ENCODE peak calls at places on chromosomes 3 and 15, in seven cellular contexts. One of them, this sample, is unnamed.

GRCh38 chr3:87900061-87900460 is 158.7 kb downstream of the CGGBP1 start:
- DNase-seq in stomach: no peak
- DNase-seq in esophagus muscularis mucosa: no peak
- DNase-seq in K562: no peak
- DNase-seq in suprapubic skin: no peak
- DNase-seq in sigmoid colon: no peak
- DNase-seq in transverse colon: no peak
- DNase-seq in this sample: no peak

GRCh38 chr15:56978898-56979662 is 60.6 kb downstream of the TCF12 start:
- DNase-seq in stomach: no peak
- DNase-seq in esophagus muscularis mucosa: no peak
- DNase-seq in K562: no peak
- DNase-seq in suprapubic skin: no peak
- DNase-seq in sigmoid colon: no peak
- DNase-seq in transverse colon: no peak
- DNase-seq in this sample: no peak

GRCh38 chr15:52682200-52682599 is 3.0 kb upstream of the ATOSA start:
- DNase-seq in stomach: no peak
- DNase-seq in esophagus muscularis mucosa: no peak
- DNase-seq in K562: no peak
- DNase-seq in suprapubic skin: no peak
- DNase-seq in sigmoid colon: no peak
- DNase-seq in transverse colon: no peak
- DNase-seq in this sample: no peak

GRCh38 chr3:172666181-172666872 is 44.5 kb downstream of the NCEH1 start:
- DNase-seq in stomach: no peak
- DNase-seq in esophagus muscularis mucosa: peak; percentile 81
- DNase-seq in K562: no peak
- DNase-seq in suprapubic skin: no peak
- DNase-seq in sigmoid colon: no peak
- DNase-seq in transverse colon: no peak
- DNase-seq in this sample: no peak

GRCh38 chr15:34664418-34664817 is 81.0 kb upstream of the GOLGA8B start:
- DNase-seq in stomach: no peak
- DNase-seq in esophagus muscularis mucosa: no peak
- DNase-seq in K562: no peak
- DNase-seq in suprapubic skin: no peak
- DNase-seq in sigmoid colon: no peak
- DNase-seq in transverse colon: no peak
- DNase-seq in this sample: no peak

GRCh38 chr3:99342374-99342773 is 296.0 kb upstream of the COL8A1 start:
- DNase-seq in stomach: no peak
- DNase-seq in esophagus muscularis mucosa: no peak
- DNase-seq in K562: no peak
- DNase-seq in suprapubic skin: no peak
- DNase-seq in sigmoid colon: no peak
- DNase-seq in transverse colon: no peak
- DNase-seq in this sample: no peak

GRCh38 chr3:113769551-113769950 is 22.7 kb downstream of the ATP6V1A start:
- DNase-seq in stomach: no peak
- DNase-seq in esophagus muscularis mucosa: no peak
- DNase-seq in K562: peak; percentile 9
- DNase-seq in suprapubic skin: no peak
- DNase-seq in sigmoid colon: no peak
- DNase-seq in transverse colon: no peak
- DNase-seq in this sample: no peak

GRCh38 chr15:89492934-89493631 is 3.3 kb downstream of the RHCG start:
- DNase-seq in stomach: no peak
- DNase-seq in esophagus muscularis mucosa: no peak
- DNase-seq in K562: no peak
- DNase-seq in suprapubic skin: peak; percentile 70
- DNase-seq in sigmoid colon: peak; percentile 50
- DNase-seq in transverse colon: no peak
- DNase-seq in this sample: no peak

GRCh38 chr15:41394924-41395323 is 7.4 kb downstream of the NDUFAF1 start:
- DNase-seq in stomach: no peak
- DNase-seq in esophagus muscularis mucosa: no peak
- DNase-seq in K562: no peak
- DNase-seq in suprapubic skin: no peak
- DNase-seq in sigmoid colon: no peak
- DNase-seq in transverse colon: no peak
- DNase-seq in this sample: no peak

GRCh38 chr15:52717924-52718323 is 38.7 kb upstream of the ATOSA start:
- DNase-seq in stomach: no peak
- DNase-seq in esophagus muscularis mucosa: peak; percentile 64
- DNase-seq in K562: no peak
- DNase-seq in suprapubic skin: no peak
- DNase-seq in sigmoid colon: no peak
- DNase-seq in transverse colon: no peak
- DNase-seq in this sample: no peak

GRCh38 chr3:47443611-47443995 is 32.1 kb downstream of the SCAP start:
- DNase-seq in stomach: peak; percentile 53
- DNase-seq in esophagus muscularis mucosa: no peak
- DNase-seq in K562: no peak
- DNase-seq in suprapubic skin: peak; percentile 63
- DNase-seq in sigmoid colon: no peak
- DNase-seq in transverse colon: peak; percentile 59
- DNase-seq in this sample: no peak

GRCh38 chr15:88956263-88956662 is 43.1 kb upstream of the MFGE8 start:
- DNase-seq in stomach: no peak
- DNase-seq in esophagus muscularis mucosa: no peak
- DNase-seq in K562: no peak
- DNase-seq in suprapubic skin: no peak
- DNase-seq in sigmoid colon: no peak
- DNase-seq in transverse colon: no peak
- DNase-seq in this sample: no peak

GRCh38 chr3:12890610-12891390 is 49.4 kb upstream of the RPL32 start:
- DNase-seq in stomach: no peak
- DNase-seq in esophagus muscularis mucosa: no peak
- DNase-seq in K562: no peak
- DNase-seq in suprapubic skin: no peak
- DNase-seq in sigmoid colon: no peak
- DNase-seq in transverse colon: no peak
- DNase-seq in this sample: no peak
- TF ChIP-seq CTCF in stomach: no peak
- TF ChIP-seq CTCF in esophagus muscularis mucosa: no peak
- TF ChIP-seq CTCF in K562: peak; percentile 83
- TF ChIP-seq CTCF in suprapubic skin: no peak
- TF ChIP-seq CTCF in sigmoid colon: no peak
- TF ChIP-seq CTCF in transverse colon: no peak
- TF ChIP-seq CTCF in this sample: no peak

DNA sequence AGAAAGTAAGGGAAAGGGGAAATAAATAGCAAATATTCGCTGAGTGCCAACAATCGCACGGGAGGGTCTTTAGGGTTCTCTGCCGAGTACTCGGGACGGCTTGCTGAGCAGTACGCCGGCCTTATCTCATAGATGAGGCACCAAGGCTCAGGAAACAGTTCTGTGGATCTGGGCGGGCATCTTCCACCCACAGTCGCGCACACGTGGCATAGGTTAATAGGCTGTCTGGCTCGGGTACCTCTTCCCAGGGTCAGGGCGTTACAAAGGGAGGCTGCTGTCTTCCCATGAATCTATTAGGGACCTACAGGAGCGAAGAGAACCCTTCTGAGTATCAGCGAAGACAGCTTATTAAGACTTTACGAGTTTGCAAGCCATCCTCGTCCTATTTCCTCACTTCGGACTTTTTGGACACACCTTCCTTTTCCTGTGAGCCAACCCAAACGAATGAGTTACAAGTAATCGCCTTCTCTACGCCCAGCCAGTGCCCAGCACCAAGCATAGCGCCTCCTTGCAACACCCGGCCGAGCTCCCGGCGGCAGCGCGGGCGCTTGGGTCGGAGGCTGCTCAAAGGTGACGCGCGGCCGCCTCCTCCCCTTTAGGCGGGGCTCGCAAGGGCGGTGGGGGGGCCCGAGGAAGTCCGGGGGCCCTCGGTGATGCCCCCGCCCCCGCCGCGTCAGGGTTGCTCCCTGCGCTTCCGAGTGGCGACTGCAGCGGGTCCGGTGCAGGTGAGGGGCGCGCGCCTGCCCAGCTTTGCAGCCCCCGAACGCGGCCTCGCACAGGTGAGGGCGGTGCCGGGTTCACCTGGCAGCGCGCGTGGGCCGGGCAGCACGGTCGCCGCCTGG is at the start of gene MCTP2:
- DNase-seq in stomach: peak; percentile 89
- DNase-seq in esophagus muscularis mucosa: no peak
- DNase-seq in K562: no peak
- DNase-seq in suprapubic skin: peak; percentile 89
- DNase-seq in sigmoid colon: peak; percentile 78
- DNase-seq in transverse colon: peak; percentile 93
- DNase-seq in this sample: peak; percentile 69
- TF ChIP-seq POLR2A in stomach: no peak
- TF ChIP-seq POLR2A in esophagus muscularis mucosa: no peak
- TF ChIP-seq POLR2A in K562: no peak
- TF ChIP-seq POLR2A in suprapubic skin: no peak
- TF ChIP-seq POLR2A in sigmoid colon: no peak
- TF ChIP-seq POLR2A in transverse colon: peak; percentile 81
- TF ChIP-seq POLR2A in this sample: no peak

GRCh38 chr3:129507181-129507831 is 21.1 kb upstream of the RHO start:
- DNase-seq in stomach: no peak
- DNase-seq in esophagus muscularis mucosa: no peak
- DNase-seq in K562: no peak
- DNase-seq in suprapubic skin: no peak
- DNase-seq in sigmoid colon: no peak
- DNase-seq in transverse colon: no peak
- DNase-seq in this sample: peak; percentile 63
- TF ChIP-seq POLR2AphosphoS5 in stomach: no peak
- TF ChIP-seq POLR2AphosphoS5 in esophagus muscularis mucosa: no peak
- TF ChIP-seq POLR2AphosphoS5 in K562: no peak
- TF ChIP-seq POLR2AphosphoS5 in suprapubic skin: no peak
- TF ChIP-seq POLR2AphosphoS5 in sigmoid colon: no peak
- TF ChIP-seq POLR2AphosphoS5 in transverse colon: no peak
- TF ChIP-seq POLR2AphosphoS5 in this sample: no peak

GRCh38 chr3:120077726-120078125 is 16.5 kb downstream of the GSK3B start:
- DNase-seq in stomach: no peak
- DNase-seq in esophagus muscularis mucosa: no peak
- DNase-seq in K562: no peak
- DNase-seq in suprapubic skin: no peak
- DNase-seq in sigmoid colon: no peak
- DNase-seq in transverse colon: no peak
- DNase-seq in this sample: no peak
- TF ChIP-seq CTCF in stomach: no peak
- TF ChIP-seq CTCF in esophagus muscularis mucosa: no peak
- TF ChIP-seq CTCF in K562: no peak
- TF ChIP-seq CTCF in suprapubic skin: no peak
- TF ChIP-seq CTCF in sigmoid colon: no peak
- TF ChIP-seq CTCF in transverse colon: no peak
- TF ChIP-seq CTCF in this sample: no peak

DNA sequence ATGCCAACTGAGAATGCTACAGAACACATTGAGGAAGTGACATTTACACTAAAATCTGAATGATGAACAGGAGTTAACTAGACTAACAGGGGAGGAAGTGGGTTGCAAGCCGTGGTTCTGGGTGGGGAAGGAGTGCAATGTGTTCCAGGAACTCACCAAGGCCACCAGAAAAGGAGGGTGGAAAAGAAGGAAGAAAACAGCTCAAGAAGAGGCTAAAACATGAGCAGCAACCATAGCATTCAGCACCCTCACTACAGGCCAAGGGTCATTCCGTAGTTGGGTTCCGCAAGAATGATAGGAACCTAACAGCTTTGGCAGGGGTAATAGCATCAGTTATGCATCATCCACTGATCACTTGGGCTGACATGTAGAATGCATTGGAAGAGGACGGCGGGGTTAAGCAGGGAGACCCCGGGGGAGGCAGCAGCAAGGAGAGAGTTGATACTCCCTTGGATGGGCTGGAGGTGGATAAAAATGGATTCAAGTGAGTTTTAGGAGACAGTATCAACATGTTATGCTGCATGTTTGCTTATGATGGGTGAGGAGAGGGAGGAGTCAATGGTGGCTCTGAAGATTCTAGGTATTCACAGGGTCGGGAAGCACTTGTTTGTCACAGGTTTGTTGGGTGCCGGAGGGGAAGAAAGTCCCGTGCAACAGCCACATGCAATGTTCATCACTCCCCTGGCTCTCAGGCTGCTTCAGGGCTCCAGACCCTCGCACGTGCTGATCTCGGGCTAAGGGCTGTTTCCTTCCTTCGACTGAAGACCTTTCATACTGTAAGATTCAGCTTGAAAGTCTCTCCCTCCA is 53.2 kb downstream of the LIPC start:
- DNase-seq in stomach: no peak
- DNase-seq in esophagus muscularis mucosa: no peak
- DNase-seq in K562: no peak
- DNase-seq in suprapubic skin: no peak
- DNase-seq in sigmoid colon: no peak
- DNase-seq in transverse colon: peak; percentile 22
- DNase-seq in this sample: no peak
- TF ChIP-seq POLR2A in stomach: no peak
- TF ChIP-seq POLR2A in esophagus muscularis mucosa: no peak
- TF ChIP-seq POLR2A in K562: no peak
- TF ChIP-seq POLR2A in suprapubic skin: no peak
- TF ChIP-seq POLR2A in sigmoid colon: no peak
- TF ChIP-seq POLR2A in transverse colon: no peak
- TF ChIP-seq POLR2A in this sample: no peak

This sample was measured in breast epithelium.